ENCODE peak calls at places on chromosomes 16 and 17, in nine cellular contexts. B is HFFc6, R is BE2C, W is chondrocyte, F is GM23338, Z is cardiac muscle cell, O is B cell, N is heart right ventricle, U is AG04449. Y is an unnamed sample.

GRCh38 chr16:68450741-68451140 is 2.4 kb upstream of the SMPD3 start:
- DNase-seq in Z (no peak), W (no peak), F (no peak), O (no peak), U (no peak), R (no peak), B (peak), N (no peak), Y (no peak)

GRCh38 chr16:57013902-57014301 is 24.5 kb downstream of the NLRC5 start:
- DNase-seq in N (no peak), F (no peak), U (no peak), Z (no peak), O (no peak), B (no peak), R (no peak), W (no peak), Y (no peak)

GRCh38 chr17:81586096-81586495 is 33.9 kb upstream of the FAAP100 start:
- DNase-seq in W (no peak), R (no peak), N (no peak), Z (no peak), O (no peak), U (no peak), F (peak), B (no peak), Y (no peak)

GRCh38 chr16:19005561-19006445 is 22.1 kb downstream of the TMC7 start:
- DNase-seq in U (no peak), N (peak), B (no peak), Z (no peak), O (no peak), R (no peak), F (peak), W (no peak), Y (no peak)

GRCh38 chr17:39069114-39069756 is 82.2 kb downstream of the PLXDC1 start:
- DNase-seq in W (no peak), B (peak), F (peak), U (no peak), O (peak), Z (peak), R (peak), N (no peak), Y (peak)

GRCh38 chr17:67448449-67448848 is 71.4 kb downstream of the PITPNC1 start:
- DNase-seq in B (no peak), R (no peak), W (no peak), F (no peak), Z (no peak), U (no peak), O (no peak), N (no peak), Y (no peak)

GRCh38 chr16:82936941-82937551 is 310.3 kb downstream of the CDH13 start:
- DNase-seq in N (no peak), W (no peak), O (no peak), F (no peak), U (no peak), Z (no peak), B (no peak), R (no peak), Y (no peak)

GRCh38 chr17:35129154-35129972 is 7.9 kb downstream of the FNDC8 start:
- DNase-seq in O (peak), N (no peak), F (no peak), R (no peak), B (no peak), Z (no peak), U (no peak), W (no peak), Y (no peak)

GRCh38 chr17:50269477-50270429 is 4.5 kb upstream of the TMEM92 start:
- DNase-seq in U (no peak), Z (peak), N (peak), R (peak), W (peak), F (peak), O (no peak), B (peak), Y (peak)

GRCh38 chr17:58329035-58329807 is 626 bp upstream of the TSPOAP1 start:
- DNase-seq in U (no peak), F (peak), W (peak), O (peak), B (no peak), R (no peak), Z (peak), N (no peak), Y (peak)

GRCh38 chr17:35117984-35118383 is 1.7 kb downstream of the RAD51D start:
- DNase-seq in O (peak), F (no peak), W (no peak), R (peak), U (no peak), Z (no peak), B (peak), N (no peak), Y (peak)

DNA sequence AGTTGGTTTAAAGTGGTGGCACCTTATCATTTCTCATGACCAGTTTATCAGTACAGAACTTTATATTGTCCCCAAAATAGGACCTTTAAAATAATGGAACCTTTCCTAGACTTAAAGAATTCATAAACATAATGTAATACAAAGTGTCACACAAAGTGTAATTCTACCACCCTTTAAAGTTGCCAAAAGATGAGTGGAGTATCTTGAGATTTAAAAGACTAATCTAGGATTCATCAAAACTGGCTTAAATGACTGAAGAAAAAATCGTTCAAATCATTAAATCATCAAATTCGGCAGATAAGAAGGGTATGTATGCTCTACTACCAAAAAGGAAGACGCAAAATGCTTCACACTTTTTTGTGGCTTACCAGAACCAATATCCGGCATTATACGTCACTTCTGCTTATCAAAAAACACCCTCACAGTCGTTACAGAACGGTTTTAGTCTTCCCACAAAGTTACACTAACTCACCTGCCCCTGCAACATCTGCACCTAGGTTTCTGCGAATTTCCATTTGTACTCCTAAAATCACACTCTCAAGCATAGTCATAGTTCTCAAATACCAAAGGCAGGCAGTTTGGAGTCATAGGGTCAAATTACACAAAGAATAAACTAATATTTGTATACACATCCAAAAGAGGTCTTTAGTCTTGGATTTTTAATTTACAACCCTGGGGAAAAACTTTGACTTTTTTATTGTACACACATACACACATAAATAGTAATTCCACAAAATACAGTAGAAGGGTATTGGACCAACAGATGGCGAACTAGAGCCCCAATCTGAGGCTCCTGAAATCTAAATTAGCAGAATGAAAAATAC is 1.4 kb upstream of the KANSL1 start:
- DNase-seq in R (peak), B (peak), O (peak), F (peak), N (no peak), Z (peak), W (no peak), U (no peak), Y (peak)
- TF ChIP-seq CTCF in R (peak), B (peak), O (peak), F (peak), N (no peak), Z (peak), W (peak), U (peak), Y (peak)

DNA sequence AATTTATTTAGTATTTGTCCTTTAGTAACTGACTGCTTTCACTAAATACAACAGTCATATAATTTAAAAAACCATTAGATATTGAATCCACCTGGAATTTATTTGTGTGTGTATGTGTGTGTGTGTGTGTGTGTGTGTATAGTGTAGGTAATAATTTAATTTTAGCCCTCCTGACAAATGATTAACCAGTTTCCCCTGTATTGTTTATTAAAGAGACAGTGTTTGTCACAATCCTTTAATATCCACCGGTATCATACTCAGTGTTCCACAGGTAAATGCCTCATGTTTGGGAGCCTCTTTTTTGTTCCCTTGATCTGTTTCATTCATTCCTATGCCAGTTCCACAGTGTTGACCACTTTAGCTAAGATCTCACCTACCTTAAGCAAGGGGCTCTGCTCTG is 134.6 kb upstream of the IRX3 start:
- DNase-seq in F (no peak), Z (no peak), N (no peak), O (no peak), B (no peak), R (no peak), U (no peak), W (no peak), Y (no peak)
- TF ChIP-seq CTCF in F (no peak), Z (no peak), N (no peak), O (no peak), B (no peak), R (no peak), U (no peak), W (no peak), Y (no peak)

GRCh38 chr17:73551144-73551543 is 93.1 kb downstream of the SDK2 start:
- DNase-seq in U (no peak), O (no peak), Z (no peak), B (no peak), F (no peak), N (no peak), R (no peak), W (no peak), Y (no peak)

GRCh38 chr17:73548620-73549311 is 95.5 kb downstream of the SDK2 start:
- DNase-seq in O (no peak), W (no peak), R (no peak), N (no peak), U (no peak), F (no peak), Z (no peak), B (no peak), Y (no peak)

GRCh38 chr17:73550561-73550960 is 93.7 kb downstream of the SDK2 start:
- DNase-seq in F (no peak), B (no peak), U (no peak), Z (no peak), O (no peak), W (no peak), R (no peak), N (no peak), Y (no peak)

GRCh38 chr17:73551756-73552155 is 92.5 kb downstream of the SDK2 start:
- DNase-seq in W (no peak), B (no peak), R (no peak), F (peak), O (no peak), U (no peak), N (no peak), Z (no peak), Y (peak)

GRCh38 chr17:73549841-73550430 is 94.3 kb downstream of the SDK2 start:
- DNase-seq in N (no peak), U (no peak), R (peak), O (no peak), W (no peak), Z (peak), F (no peak), B (no peak), Y (no peak)
- TF ChIP-seq CTCF in N (no peak), U (no peak), R (no peak), O (no peak), W (no peak), Z (no peak), F (no peak), B (no peak), Y (no peak)

GRCh38 chr17:6421700-6422604 is 13.0 kb downstream of the AIPL1 start:
- DNase-seq in R (peak), W (no peak), U (no peak), B (peak), Z (peak), N (peak), O (peak), F (peak), Y (peak)
- TF ChIP-seq CTCF in R (peak), W (peak), U (peak), B (peak), Z (peak), N (peak), O (peak), F (peak), Y (peak)

Y was measured in activated CD8-positive, alpha-beta T cell treated with anti-CD3 and anti-CD28 coated beads for 36 hours.